ENCODE peak calls at places on chromosomes 12 and 14, in four cellular contexts. A is PC-9; P is OCI-LY7; M is CD4-positive, alpha-beta memory T cell. Z is an unnamed sample.

GRCh38 chr12:124242529-124243065 is 52.3 kb upstream of the RFLNA start:
- DNase-seq in A (no peak), P (no peak), M (no peak), Z (no peak)

GRCh38 chr12:51827925-51828818 is 20.3 kb downstream of the FIGNL2 start:
- DNase-seq in A (peak; percentile 32), P (no peak), M (no peak), Z (no peak)

GRCh38 chr12:68981536-68981935 is 48.6 kb upstream of the CPM start:
- DNase-seq in A (no peak), P (no peak), M (no peak), Z (peak; percentile 25)

GRCh38 chr14:73662439-73663056 is 17.8 kb downstream of the DNAL1 start:
- DNase-seq in A (peak; percentile 66), P (no peak), M (no peak), Z (peak; percentile 63)

GRCh38 chr12:14668591-14668990 is 27.8 kb downstream of the GUCY2C start:
- DNase-seq in A (no peak), P (no peak), M (no peak), Z (no peak)

GRCh38 chr12:124098101-124098757 is 125.2 kb downstream of the ZNF664 start:
- DNase-seq in A (no peak), P (no peak), M (no peak), Z (no peak)

GRCh38 chr12:66200110-66200509 is 11.1 kb downstream of the IRAK3 start:
- DNase-seq in A (no peak), P (no peak), M (no peak), Z (no peak)

GRCh38 chr12:112314981-112315380 is 67.2 kb downstream of the HECTD4 start:
- DNase-seq in A (no peak), P (no peak), M (no peak), Z (no peak)

GRCh38 chr14:44961151-44961729 is 507 bp downstream of the KLHL28 start:
- DNase-seq in A (peak; percentile 43), P (peak; percentile 63), M (peak; percentile 68), Z (peak; percentile 75)

GRCh38 chr14:61433169-61433568 is 111.8 kb downstream of the PRKCH start:
- DNase-seq in A (no peak), P (no peak), M (no peak), Z (no peak)

GRCh38 chr12:101969-102878 is 35.7 kb downstream of the IQSEC3 start:
- DNase-seq in A (no peak), P (peak; percentile 25), M (no peak), Z (no peak)

GRCh38 chr12:116121453-116121871 is 156.0 kb downstream of the MED13L start:
- DNase-seq in A (no peak), P (no peak), M (no peak), Z (no peak)

GRCh38 chr12:104742551-104742961 is 215.5 kb downstream of the SLC41A2 start:
- DNase-seq in A (no peak), P (no peak), M (no peak), Z (no peak)

GRCh38 chr12:124018526-124018925 is 45.5 kb downstream of the ZNF664 start:
- DNase-seq in A (no peak), P (peak; percentile 23), M (no peak), Z (no peak)

DNA sequence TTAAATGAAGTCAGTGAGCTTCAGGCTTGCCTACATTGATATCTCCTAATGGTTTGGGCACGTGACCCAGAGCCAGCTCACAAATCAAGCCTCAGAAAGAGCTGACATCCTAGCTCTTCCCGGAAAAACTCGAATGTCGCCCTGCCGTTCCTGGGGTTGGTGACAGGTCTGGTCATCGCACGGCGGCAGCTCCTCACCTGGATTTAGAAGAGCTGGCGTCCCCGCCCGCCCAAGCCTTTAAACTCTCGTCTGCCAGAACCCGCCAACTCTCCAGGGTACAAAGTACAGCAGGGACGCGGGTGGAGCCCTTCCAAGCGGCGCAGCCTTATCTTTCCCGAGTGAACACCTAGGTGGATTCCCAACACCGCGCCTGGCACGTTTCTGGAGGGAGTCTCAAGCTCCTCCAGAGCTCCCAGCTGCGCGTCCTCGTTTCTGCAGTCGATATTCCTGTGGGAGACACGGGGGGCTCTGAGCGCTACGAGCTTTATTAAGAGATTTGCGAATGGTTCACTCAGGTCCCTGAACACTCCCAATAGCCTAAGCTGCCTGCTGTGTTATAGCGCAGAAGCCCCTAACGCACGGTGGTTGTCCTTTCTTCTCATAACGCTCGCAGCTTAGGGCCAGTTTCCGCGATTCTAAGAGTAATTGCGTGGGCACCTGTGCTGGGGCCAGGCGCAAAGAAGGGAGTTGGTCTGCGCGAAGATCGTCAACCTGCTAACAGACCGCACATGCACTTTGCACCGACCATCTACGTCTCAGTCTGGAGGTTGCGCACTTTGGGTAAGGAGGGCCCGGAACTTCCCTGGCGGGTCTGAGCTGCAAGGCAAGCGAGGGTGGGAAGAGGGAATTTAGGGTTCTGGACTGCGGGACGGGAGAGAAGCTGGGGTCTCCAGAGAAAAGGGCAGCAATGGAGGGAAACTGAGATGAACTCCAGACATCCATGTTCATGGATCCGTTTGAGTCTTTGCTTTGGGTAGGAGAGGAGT is at the start of gene SSTR1:
- DNase-seq in A (peak; percentile 8), P (no peak), M (no peak), Z (no peak)
- H3K4me3 ChIP-seq in A (peak within 1 kb of the TSS; percentile 48), P (no peak within 1 kb of the TSS), M (no peak within 1 kb of the TSS), Z (no peak within 1 kb of the TSS)

GRCh38 chr12:24496755-24497154 is 452.1 kb downstream of the BCAT1 start:
- DNase-seq in A (no peak), P (no peak), M (no peak), Z (no peak)
- H3K36me3 ChIP-seq in A (no peaks in the 10 kb centered on the region), P (no peaks in the 10 kb centered on the region), M (no peaks in the 10 kb centered on the region), Z (no peaks in the 10 kb centered on the region)

GRCh38 chr12:50050410-50051280 is 6.8 kb upstream of the ASIC1 start:
- DNase-seq in A (no peak), P (no peak), M (no peak), Z (no peak)

GRCh38 chr12:50047693-50048250 is 9.6 kb upstream of the ASIC1 start:
- DNase-seq in A (no peak), P (no peak), M (no peak), Z (no peak)

GRCh38 chr12:50049254-50050118 is 7.9 kb upstream of the ASIC1 start:
- DNase-seq in A (no peak), P (no peak), M (no peak), Z (no peak)

GRCh38 chr12:50052544-50052943 is 4.9 kb upstream of the ASIC1 start:
- DNase-seq in A (no peak), P (no peak), M (no peak), Z (no peak)

DNA sequence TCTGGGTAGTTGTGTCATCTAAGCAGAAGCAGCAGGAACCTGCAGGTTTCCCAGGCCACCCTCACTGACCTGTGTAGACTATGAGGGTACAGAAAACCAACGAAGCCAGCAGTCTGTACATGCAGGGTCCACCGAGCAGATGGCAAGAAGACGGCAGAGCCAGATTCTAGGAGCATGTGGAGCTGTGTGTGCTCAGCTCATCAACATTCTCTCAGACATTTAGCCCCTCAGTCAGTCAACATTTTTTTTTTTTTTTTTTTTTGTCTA is 7.3 kb upstream of the ASIC1 start:
- DNase-seq in A (no peak), P (no peak), M (no peak), Z (no peak)
- H3K4me3 ChIP-seq in A (no peak overlapping the region), P (no peak overlapping the region), M (no peak overlapping the region), Z (no peak overlapping the region)

GRCh38 chr14:67764496-67764895 is 51.9 kb downstream of the ZFYVE26 start:
- DNase-seq in A (peak; percentile 6), P (no peak), M (no peak), Z (no peak)

GRCh38 chr14:67762051-67762450 is 54.3 kb downstream of the ZFYVE26 start:
- DNase-seq in A (no peak), P (no peak), M (no peak), Z (no peak)

GRCh38 chr14:67766035-67766680 is 50.2 kb downstream of the ZFYVE26 start:
- DNase-seq in A (no peak), P (peak; percentile 13), M (no peak), Z (peak; percentile 19)

GRCh38 chr14:67765192-67765834 is 51.1 kb downstream of the ZFYVE26 start:
- DNase-seq in A (peak; percentile 18), P (no peak), M (no peak), Z (no peak)

GRCh38 chr14:67763158-67763822 is 53.1 kb downstream of the ZFYVE26 start:
- DNase-seq in A (no peak), P (no peak), M (no peak), Z (no peak)
- H3K36me3 ChIP-seq in A (no peaks in the 10 kb centered on the region), P (peaks cover 81% of the 10 kb centered on the region), M (peaks cover 57% of the 10 kb centered on the region), Z (peaks cover 77% of the 10 kb centered on the region)

GRCh38 chr12:31965090-31965489 is 5.9 kb downstream of the RESF1 start:
- DNase-seq in A (no peak), P (no peak), M (peak; percentile 51), Z (no peak)

GRCh38 chr12:31967569-31967968 is 8.4 kb downstream of the RESF1 start:
- DNase-seq in A (no peak), P (no peak), M (no peak), Z (no peak)

GRCh38 chr12:31964280-31964679 is 5.1 kb downstream of the RESF1 start:
- DNase-seq in A (no peak), P (no peak), M (no peak), Z (no peak)

GRCh38 chr12:31970199-31970598 is 11.0 kb downstream of the RESF1 start:
- DNase-seq in A (no peak), P (no peak), M (no peak), Z (no peak)

DNA sequence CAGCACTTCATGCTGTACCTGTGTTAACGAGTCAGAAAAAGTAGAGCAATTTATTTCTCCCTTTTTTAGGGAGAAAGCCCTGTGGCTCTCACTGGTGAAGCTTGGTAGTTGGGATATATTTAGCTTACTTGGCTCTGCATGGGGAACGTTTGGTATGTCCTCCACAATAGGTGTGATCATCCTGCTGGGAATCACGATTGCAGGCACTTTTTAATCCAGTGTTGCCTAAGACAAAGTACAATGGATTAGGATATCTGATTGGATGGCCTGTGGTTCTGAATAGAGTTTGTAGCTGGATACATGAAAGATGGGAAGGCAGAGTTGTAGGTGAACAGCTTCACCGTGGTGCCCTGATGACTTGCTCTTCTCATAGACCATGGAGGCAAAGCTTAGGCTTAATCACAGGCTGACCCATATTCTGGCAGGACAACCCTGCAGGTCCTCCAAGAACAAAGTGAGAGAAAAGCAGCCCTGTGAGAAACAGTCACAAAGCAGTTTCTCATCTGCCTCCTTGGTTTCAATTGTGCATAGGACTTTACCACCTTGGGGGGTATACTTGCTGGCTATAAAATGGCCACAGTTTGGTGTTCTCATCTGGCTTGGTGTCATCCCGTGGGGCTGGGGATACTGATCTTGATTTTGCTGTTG is 7.5 kb downstream of the RESF1 start:
- DNase-seq in A (no peak), P (no peak), M (no peak), Z (no peak)
- H3K4me3 ChIP-seq in A (no peak overlapping the region), P (no peak overlapping the region), M (peak overlapping the region; percentile 34), Z (no peak overlapping the region)

GRCh38 chr14:52046376-52046917 is 22.4 kb downstream of the NID2 start:
- DNase-seq in A (no peak), P (no peak), M (no peak), Z (no peak)

GRCh38 chr14:52044791-52045522 is 23.9 kb downstream of the NID2 start:
- DNase-seq in A (peak; percentile 20), P (no peak), M (no peak), Z (no peak)

GRCh38 chr14:52040598-52040997 is 28.3 kb downstream of the NID2 start:
- DNase-seq in A (no peak), P (no peak), M (no peak), Z (no peak)

GRCh38 chr14:52042371-52043037 is 26.4 kb downstream of the NID2 start:
- DNase-seq in A (no peak), P (no peak), M (no peak), Z (no peak)

GRCh38 chr14:52043690-52044089 is 25.2 kb downstream of the NID2 start:
- DNase-seq in A (peak; percentile 8), P (peak; percentile 23), M (peak; percentile 27), Z (no peak)
- H3K36me3 ChIP-seq in A (no peaks in the 10 kb centered on the region), P (no peaks in the 10 kb centered on the region), M (no peaks in the 10 kb centered on the region), Z (no peaks in the 10 kb centered on the region)